ENCODE peak calls at places on chromosomes 13 and 19, in four cellular contexts. I is ACHN, G is mucosa of gallbladder, N is nephron progenitor cell. H is an unnamed sample.

GRCh38 chr13:76672422-76672821 is 213.8 kb downstream of the KCTD12 start:
- DNase-seq in I (no peak), G (no peak), N (no peak), H (no peak)

GRCh38 chr19:28394705-28395104 is 818.2 kb downstream of the UQCRFS1 start:
- DNase-seq in I (no peak), G (no peak), N (no peak), H (no peak)

GRCh38 chr13:31038834-31039552 is 106.5 kb downstream of the TEX26 start:
- DNase-seq in I (peak; percentile 22), G (no peak), N (no peak), H (no peak)

GRCh38 chr13:59277106-59277505 is 886.6 kb downstream of the DIAPH3 start:
- DNase-seq in I (no peak), G (no peak), N (no peak), H (no peak)

GRCh38 chr19:13764821-13765394 is 586 bp downstream of the MRI1 start:
- DNase-seq in I (no peak), G (no peak), N (peak; percentile 62), H (no peak)

GRCh38 chr13:64723735-64724134 is 2506.4 kb downstream of the PCDH9 start:
- DNase-seq in I (peak; percentile 93), G (no peak), N (no peak), H (no peak)

GRCh38 chr19:33302974-33303790 is 848 bp upstream of the CEBPA start:
- DNase-seq in I (peak; percentile 38), G (peak; percentile 56), N (peak; percentile 70), H (no peak)

GRCh38 chr19:45934551-45935230 is 20.1 kb upstream of the NANOS2 start:
- DNase-seq in I (no peak), G (no peak), N (no peak), H (no peak)

GRCh38 chr19:28498404-28498976 is 714.5 kb downstream of the UQCRFS1 start:
- DNase-seq in I (no peak), G (no peak), N (no peak), H (no peak)

GRCh38 chr19:38674388-38675133 is 27.1 kb downstream of the ACTN4 start:
- DNase-seq in I (no peak), G (no peak), N (no peak), H (no peak)

GRCh38 chr19:19461671-19462622 is 53.4 kb downstream of the TSSK6 start:
- DNase-seq in I (no peak), G (peak; percentile 61), N (peak; percentile 84), H (peak; percentile 69)

GRCh38 chr13:27171244-27171829 is at the start of gene USP12:
- DNase-seq in I (peak; percentile 34), G (no peak), N (peak; percentile 77), H (no peak)

GRCh38 chr13:21917046-21918010 is 246.5 kb downstream of the FGF9 start:
- DNase-seq in I (no peak), G (no peak), N (no peak), H (no peak)

GRCh38 chr13:101916108-101916757 is 463.8 kb downstream of the ITGBL1 start:
- DNase-seq in I (no peak), G (no peak), N (peak; percentile 71), H (no peak)

GRCh38 chr19:56839665-56840451 is 668 bp downstream of the PEG3 start:
- DNase-seq in I (no peak), G (peak; percentile 95), N (no peak), H (peak; percentile 68)

H was measured in colonic mucosa.